ENCODE peak calls at places on chromosomes 13 and 19, in nine cellular contexts. K is IMR-90, L is mesendoderm, F is PC-9, E is substantia nigra, J is cardiac muscle cell, A is left lung, Q is GM23338, U is colonic mucosa. N is an unnamed sample.

GRCh38 chr13:100526299-100527030 is 62.1 kb downstream of the GGACT start:
- DNase-seq in Q (peak; percentile 46), F (no peak), U (no peak), A (no peak), L (no peak), E (no peak), K (no peak), J (no peak), N (no peak)

GRCh38 chr19:6577410-6578125 is 13.4 kb downstream of the CD70 start:
- DNase-seq in U (peak; percentile 52), J (no peak), E (no peak), F (no peak), A (no peak), L (no peak), K (no peak), Q (no peak), N (no peak)

GRCh38 chr13:90717451-90717936 is 630.0 kb upstream of the MIR17HG start:
- DNase-seq in L (peak; percentile 51), K (peak; percentile 10), U (no peak), A (no peak), J (peak; percentile 4), E (no peak), F (peak; percentile 41), Q (peak; percentile 49), N (no peak)

GRCh38 chr19:55451522-55452380 is 8.7 kb upstream of the SHISA7 start:
- DNase-seq in E (no peak), J (no peak), U (no peak), K (no peak), A (peak; percentile 57), F (no peak), L (no peak), Q (no peak), N (no peak)

GRCh38 chr13:23817833-23818232 is 71.4 kb downstream of the MIPEP start:
- DNase-seq in J (no peak), K (no peak), E (no peak), L (no peak), Q (no peak), U (no peak), F (no peak), A (no peak), N (no peak)

GRCh38 chr19:8988204-8988603 is 22.0 kb downstream of the MUC16 start:
- DNase-seq in K (no peak), E (no peak), U (no peak), A (no peak), L (peak; percentile 23), F (peak; percentile 80), Q (peak; percentile 78), J (no peak), N (no peak)

GRCh38 chr13:52361225-52361624 is 44.7 kb downstream of the THSD1 start:
- DNase-seq in U (no peak), A (no peak), K (no peak), E (no peak), F (no peak), J (no peak), L (no peak), Q (no peak), N (no peak)

GRCh38 chr13:79810018-79810417 is 329.1 kb downstream of the NDFIP2 start:
- DNase-seq in U (no peak), A (no peak), K (no peak), L (no peak), E (no peak), F (no peak), J (no peak), Q (no peak), N (no peak)

GRCh38 chr13:79060216-79060615 is 345.8 kb downstream of the RBM26 start:
- DNase-seq in L (peak; percentile 20), E (no peak), Q (peak; percentile 62), F (no peak), U (no peak), J (no peak), A (no peak), K (no peak), N (no peak)

GRCh38 chr13:95335667-95336066 is 34.4 kb upstream of the ABCC4 start:
- DNase-seq in Q (no peak), L (no peak), J (no peak), A (no peak), E (no peak), K (no peak), F (peak; percentile 63), U (no peak), N (no peak)

GRCh38 chr19:30449673-30450072 is 77.5 kb downstream of the ZNF536 start:
- DNase-seq in K (no peak), Q (peak; percentile 53), A (no peak), E (no peak), L (peak; percentile 23), F (no peak), J (no peak), U (no peak), N (no peak)

GRCh38 chr13:30125422-30126073 is 181.8 kb downstream of the KATNAL1 start:
- DNase-seq in J (no peak), F (peak; percentile 80), Q (no peak), K (peak; percentile 94), U (no peak), L (no peak), E (no peak), A (no peak), N (no peak)

GRCh38 chr19:22733691-22734090 is 50.3 kb downstream of the ZNF99 start:
- DNase-seq in J (no peak), E (no peak), Q (no peak), U (no peak), L (no peak), K (no peak), A (no peak), F (no peak), N (no peak)

GRCh38 chr13:113827021-113827420 is 36.9 kb downstream of the GAS6 start:
- DNase-seq in Q (no peak), K (no peak), J (no peak), A (no peak), E (no peak), L (no peak), F (no peak), U (no peak), N (no peak)

GRCh38 chr13:48233097-48233885 is at the start of gene ITM2B:
- DNase-seq in A (peak; percentile 95), K (peak; percentile 65), L (peak; percentile 83), U (peak; percentile 84), F (peak; percentile 51), Q (peak; percentile 81), J (peak; percentile 85), E (peak; percentile 78), N (peak; percentile 61)

GRCh38 chr13:112840472-112841302 is 128.3 kb upstream of the MCF2L start:
- DNase-seq in L (no peak), K (no peak), F (no peak), E (no peak), U (no peak), J (no peak), Q (no peak), A (no peak), N (no peak)

GRCh38 chr19:18170714-18171255 is 2.8 kb upstream of the IFI30 start:
- DNase-seq in L (no peak), U (no peak), F (no peak), A (no peak), K (no peak), E (no peak), J (no peak), Q (no peak), N (no peak)
- H3K27ac ChIP-seq in L (no peak overlapping the region), U (peak overlapping the region; percentile 36), F (no peak overlapping the region), A (peak overlapping the region; percentile 75), K (no peak overlapping the region), E (peak overlapping the region; percentile 42), J (no peak overlapping the region), Q (no peak overlapping the region), N (no peak overlapping the region)

GRCh38 chr19:1601613-1602064 is 3.6 kb downstream of the UQCR11 start:
- DNase-seq in U (no peak), E (no peak), F (no peak), K (no peak), Q (peak; percentile 54), L (peak; percentile 29), A (no peak), J (no peak), N (no peak)

GRCh38 chr19:1602091-1602707 is 3.1 kb downstream of the UQCR11 start:
- DNase-seq in Q (no peak), U (no peak), L (no peak), E (no peak), J (no peak), A (no peak), K (no peak), F (no peak), N (no peak)

GRCh38 chr19:1608414-1609391 is 3.4 kb upstream of the UQCR11 start:
- DNase-seq in L (no peak), K (no peak), Q (peak; percentile 36), E (no peak), A (peak; percentile 68), J (no peak), F (peak; percentile 71), U (no peak), N (peak; percentile 24)

GRCh38 chr19:1606138-1606651 is 933 bp upstream of the UQCR11 start:
- DNase-seq in E (no peak), Q (no peak), K (no peak), A (no peak), J (no peak), U (no peak), F (no peak), L (no peak), N (no peak)

DNA sequence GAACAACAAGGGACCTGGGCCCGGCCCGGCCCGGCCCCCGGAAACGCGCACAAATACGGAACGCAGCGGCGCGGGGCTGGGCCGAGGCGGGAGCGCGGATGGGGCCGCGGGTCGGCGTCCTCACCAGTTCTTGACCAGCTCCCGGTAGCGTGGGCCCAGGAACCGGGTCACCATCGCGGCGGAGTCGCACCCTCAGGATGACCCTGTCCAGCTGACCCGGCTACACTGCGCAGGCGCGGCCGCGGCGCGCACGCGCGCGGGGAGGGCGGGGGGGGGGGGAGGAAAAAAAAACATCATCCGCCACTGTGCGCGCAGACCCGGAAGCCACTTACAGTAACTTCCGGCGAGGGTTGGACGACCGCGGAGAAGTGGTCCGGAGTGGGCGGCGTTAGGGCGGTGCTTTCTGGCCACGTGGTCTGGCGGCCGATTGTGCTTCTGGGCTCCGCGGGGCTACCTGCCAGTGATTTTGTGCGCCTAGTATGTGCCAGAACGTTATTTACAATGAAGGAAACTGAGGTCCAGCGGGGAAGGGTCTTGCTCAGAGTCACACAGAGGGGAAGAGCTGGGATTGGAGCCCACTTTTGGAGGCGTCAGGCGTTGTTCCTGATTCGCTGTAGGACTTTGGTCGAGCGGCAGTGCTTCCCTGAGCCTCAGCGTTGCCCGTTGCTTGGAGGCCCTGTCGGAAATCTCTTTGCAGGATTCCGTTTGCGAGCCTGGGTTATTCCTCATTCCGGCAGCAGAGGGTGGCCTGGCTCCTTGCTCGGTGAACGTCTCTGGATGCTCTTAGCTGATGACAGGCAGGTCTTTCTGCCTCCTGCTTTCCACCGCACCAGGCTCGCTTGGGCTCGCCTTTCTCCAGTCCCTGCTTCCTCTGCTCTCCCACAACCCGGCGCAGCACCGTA is at the start of gene UQCR11:
- DNase-seq in J (peak; percentile 97), E (peak; percentile 95), L (peak; percentile 98), F (peak; percentile 86), K (peak; percentile 96), A (peak; percentile 97), U (peak; percentile 96), Q (peak; percentile 96), N (peak; percentile 88)
- H3K27ac ChIP-seq in J (peak within 1 kb of the TSS; percentile 86), E (peak within 1 kb of the TSS; percentile 94), L (peak within 1 kb of the TSS; percentile 75), F (peak within 1 kb of the TSS; percentile 73), K (peak within 1 kb of the TSS; percentile 89), A (peak within 1 kb of the TSS; percentile 88), U (peak within 1 kb of the TSS; percentile 91), Q (peak within 1 kb of the TSS; percentile 85), N (peak within 1 kb of the TSS; percentile 77)

GRCh38 chr19:49355890-49356289 is 6.3 kb downstream of the TEAD2 start:
- DNase-seq in U (no peak), L (no peak), A (peak; percentile 79), K (no peak), J (no peak), Q (no peak), F (no peak), E (no peak), N (no peak)
- H3K27ac ChIP-seq in U (no peak overlapping the region), L (no peak overlapping the region), A (no peak overlapping the region), K (no peak overlapping the region), J (no peak overlapping the region), Q (no peak overlapping the region), F (no peak overlapping the region), E (no peak overlapping the region), N (no peak overlapping the region)

GRCh38 chr19:46481947-46482346 is 10.6 kb upstream of the PNMA8A start:
- DNase-seq in Q (no peak), K (peak; percentile 36), L (no peak), E (no peak), A (no peak), U (no peak), F (no peak), J (no peak), N (no peak)
- H3K27ac ChIP-seq in Q (no peak overlapping the region), K (peak overlapping the region; percentile 74), L (no peak overlapping the region), E (no peak overlapping the region), A (peak overlapping the region; percentile 73), U (no peak overlapping the region), F (no peak overlapping the region), J (no peak overlapping the region), N (no peak overlapping the region)